ENCODE peak calls at places on chromosome 1, in ten cellular contexts. R is lower lobe of right lung; O is choroid plexus epithelial cell; Z is cerebellum; T is stimulated activated CD4-positive, alpha-beta T cell treated with anti-CD3 and anti-CD28 coated beads, Interleukin-2, amount 100 ng/mL, for 48 hours; H is T47D; V is ecto neural progenitor cell; U is GM23248; F is A172; S is effector memory CD4-positive, alpha-beta T cell. C is an unnamed sample.

GRCh38 chr1:111199881-111200801 is at the start of gene DENND2D:
- DNase-seq in R (peak), O (no peak), Z (peak), T (peak), H (peak), V (no peak), U (no peak), F (no peak), S (peak), C (peak)

GRCh38 chr1:33825506-33825905 is 38.4 kb upstream of the HMGB4 start:
- DNase-seq in R (no peak), O (no peak), Z (no peak), T (no peak), H (no peak), V (no peak), U (no peak), F (no peak), S (no peak), C (no peak)

GRCh38 chr1:14543191-14543849 is 55.2 kb upstream of the KAZN start:
- DNase-seq in R (no peak), O (peak), Z (no peak), T (no peak), H (no peak), V (no peak), U (peak), F (peak), S (no peak), C (no peak)

GRCh38 chr1:18927654-18928272 is 25.4 kb upstream of the ALDH4A1 start:
- DNase-seq in R (no peak), O (peak), Z (no peak), T (no peak), H (no peak), V (no peak), U (no peak), F (no peak), S (no peak), C (peak)

GRCh38 chr1:198892065-198892464 is 253.2 kb downstream of the PTPRC start:
- DNase-seq in R (no peak), O (peak), Z (no peak), T (no peak), H (no peak), V (no peak), U (peak), F (peak), S (no peak), C (no peak)

GRCh38 chr1:72845342-72845741 is 563.0 kb upstream of the NEGR1 start:
- DNase-seq in R (no peak), O (peak), Z (no peak), T (no peak), H (peak), V (peak), U (peak), F (no peak), S (no peak), C (no peak)

GRCh38 chr1:185155600-185156320 is 993 bp downstream of the TRMT1L start:
- DNase-seq in R (no peak), O (peak), Z (peak), T (no peak), H (peak), V (no peak), U (peak), F (peak), S (no peak), C (peak)

GRCh38 chr1:165006843-165007242 is 349.7 kb downstream of the LMX1A start:
- DNase-seq in R (no peak), O (no peak), Z (no peak), T (no peak), H (no peak), V (no peak), U (no peak), F (no peak), S (no peak), C (no peak)

GRCh38 chr1:236751385-236751784 is 43.7 kb upstream of the MTR start:
- DNase-seq in R (no peak), O (no peak), Z (no peak), T (no peak), H (no peak), V (no peak), U (no peak), F (no peak), S (no peak), C (no peak)

GRCh38 chr1:187809547-187809946 is 980.8 kb downstream of the PLA2G4A start:
- DNase-seq in R (no peak), O (no peak), Z (no peak), T (no peak), H (no peak), V (no peak), U (no peak), F (no peak), S (no peak), C (no peak)

GRCh38 chr1:87560137-87560536 is 231.5 kb downstream of the LMO4 start:
- DNase-seq in R (no peak), O (no peak), Z (no peak), T (no peak), H (no peak), V (no peak), U (no peak), F (no peak), S (no peak), C (no peak)

GRCh38 chr1:203320546-203321272 is 15.4 kb downstream of the BTG2 start:
- DNase-seq in R (peak), O (peak), Z (no peak), T (no peak), H (peak), V (no peak), U (peak), F (no peak), S (peak), C (peak)

GRCh38 chr1:40796939-40797667 is 13.5 kb downstream of the KCNQ4 start:
- DNase-seq in R (no peak), O (no peak), Z (no peak), T (no peak), H (peak), V (no peak), U (peak), F (peak), S (no peak), C (peak)